ENCODE peak calls at places on chromosomes 13 and 19, in ten cellular contexts. Q is pancreas, E is body of pancreas, B is neuronal stem cell, T is iPS DF 6.9, F is SJSA1, U is left ventricle myocardium inferior, I is cardiac muscle cell, P is upper lobe of left lung, G is neural progenitor cell. Y is an unnamed sample. For H3K4me1, the result is how much of the 10 kb centered on the place peaks cover.

GRCh38 chr13:47334173-47334572 is 437.3 kb upstream of the HTR2A start:
- DNase-seq in Q (no peak), E (no peak), B (no peak), T (no peak), F (no peak), U (no peak), I (peak), P (no peak), G (no peak), Y (no peak)

GRCh38 chr13:35388456-35388855 is 88.0 kb downstream of the MAB21L1 start:
- DNase-seq in Q (no peak), E (no peak), B (no peak), T (no peak), F (no peak), U (no peak), I (peak), P (no peak), G (no peak), Y (no peak)

GRCh38 chr13:65881561-65882155 is 1348.5 kb downstream of the PCDH9 start:
- DNase-seq in Q (no peak), E (no peak), B (no peak), T (no peak), F (no peak), U (no peak), I (no peak), P (no peak), G (no peak), Y (no peak)

GRCh38 chr19:2423913-2424685 is 3.3 kb downstream of the TIMM13 start:
- DNase-seq in Q (peak), E (no peak), B (no peak), T (no peak), F (no peak), U (no peak), I (no peak), P (no peak), G (no peak), Y (no peak)

GRCh38 chr13:87376081-87376480 is 295.1 kb upstream of the SLITRK5 start:
- DNase-seq in Q (no peak), E (no peak), B (no peak), T (no peak), F (no peak), U (no peak), I (no peak), P (no peak), G (no peak), Y (no peak)

GRCh38 chr19:8088752-8089663 is 36.4 kb downstream of the CCL25 start:
- DNase-seq in Q (no peak), E (no peak), B (no peak), T (no peak), F (no peak), U (no peak), I (no peak), P (no peak), G (no peak), Y (no peak)

GRCh38 chr19:19475845-19476828 is 39.2 kb downstream of the TSSK6 start:
- DNase-seq in Q (peak), E (no peak), B (no peak), T (no peak), F (no peak), U (no peak), I (peak), P (no peak), G (peak), Y (no peak)

GRCh38 chr13:60887711-60888110 is 490.7 kb downstream of the TDRD3 start:
- DNase-seq in Q (no peak), E (no peak), B (no peak), T (no peak), F (no peak), U (no peak), I (no peak), P (no peak), G (no peak), Y (no peak)

GRCh38 chr19:3494559-3494958 is 5.9 kb downstream of the DOHH start:
- DNase-seq in Q (no peak), E (no peak), B (no peak), T (no peak), F (no peak), U (no peak), I (no peak), P (no peak), G (no peak), Y (no peak)

GRCh38 chr19:49954933-49955332 is 6.0 kb downstream of the SIGLEC11 start:
- DNase-seq in Q (no peak), E (peak), B (no peak), T (no peak), F (no peak), U (no peak), I (no peak), P (no peak), G (no peak), Y (no peak)

GRCh38 chr13:33275916-33276315 is 9.6 kb downstream of the STARD13 start:
- DNase-seq in Q (no peak), E (no peak), B (no peak), T (no peak), F (no peak), U (no peak), I (peak), P (no peak), G (no peak), Y (no peak)

GRCh38 chr19:12952488-12953455 is 4.3 kb downstream of the GADD45GIP1 start:
- DNase-seq in Q (no peak), E (no peak), B (no peak), T (no peak), F (no peak), U (no peak), I (peak), P (no peak), G (no peak), Y (no peak)

GRCh38 chr13:79936368-79937136 is 404.4 kb downstream of the SPRY2 start:
- DNase-seq in Q (no peak), E (peak), B (no peak), T (no peak), F (peak), U (no peak), I (peak), P (no peak), G (no peak), Y (peak)

GRCh38 chr13:46569471-46569870 is 16.5 kb downstream of the LRCH1 start:
- DNase-seq in Q (no peak), E (no peak), B (no peak), T (no peak), F (no peak), U (no peak), I (no peak), P (no peak), G (no peak), Y (no peak)

GRCh38 chr19:34274827-34275625 is 20.7 kb downstream of the GARRE1 start:
- DNase-seq in Q (no peak), E (no peak), B (no peak), T (no peak), F (no peak), U (no peak), I (peak), P (no peak), G (no peak), Y (no peak)

GRCh38 chr13:46100191-46100877 is 4.5 kb downstream of the CPB2 start:
- DNase-seq in Q (no peak), E (no peak), B (no peak), T (no peak), F (no peak), U (no peak), I (no peak), P (no peak), G (no peak), Y (no peak)

GRCh38 chr19:2087621-2088100 is 8.5 kb downstream of the MOB3A start:
- DNase-seq in Q (no peak), E (no peak), B (no peak), T (no peak), F (no peak), U (no peak), I (no peak), P (peak), G (no peak), Y (no peak)

GRCh38 chr13:20264271-20265018 is 32.3 kb upstream of the GJB6 start:
- DNase-seq in Q (no peak), E (no peak), B (no peak), T (no peak), F (no peak), U (no peak), I (no peak), P (no peak), G (no peak), Y (no peak)

GRCh38 chr13:45209229-45209628 is 8.4 kb upstream of the KCTD4 start:
- DNase-seq in Q (no peak), E (no peak), B (no peak), T (no peak), F (no peak), U (no peak), I (peak), P (no peak), G (no peak), Y (no peak)

GRCh38 chr13:19781526-19781925 is 1.2 kb downstream of the PSPC1 start:
- DNase-seq in Q (no peak), E (no peak), B (no peak), T (no peak), F (no peak), U (no peak), I (no peak), P (no peak), G (no peak), Y (no peak)

GRCh38 chr13:31129419-31129818 is 32.3 kb downstream of the HSPH1 start:
- DNase-seq in Q (no peak), E (no peak), B (no peak), T (no peak), F (no peak), U (no peak), I (no peak), P (no peak), G (no peak), Y (no peak)

GRCh38 chr13:28754698-28755545 is 36.2 kb upstream of the SLC46A3 start:
- DNase-seq in Q (no peak), E (peak), B (no peak), T (no peak), F (no peak), U (peak), I (peak), P (peak), G (no peak), Y (no peak)

GRCh38 chr13:91142572-91142971 is 204.9 kb upstream of the MIR17HG start:
- DNase-seq in Q (no peak), E (peak), B (no peak), T (no peak), F (no peak), U (no peak), I (peak), P (no peak), G (no peak), Y (no peak)

GRCh38 chr13:44739539-44739938 is 163.4 kb upstream of the TSC22D1 start:
- DNase-seq in Q (no peak), E (no peak), B (no peak), T (no peak), F (no peak), U (no peak), I (no peak), P (no peak), G (no peak), Y (no peak)

GRCh38 chr19:1860133-1860775 is 3.1 kb downstream of the KLF16 start:
- DNase-seq in Q (no peak), E (peak), B (peak), T (no peak), F (no peak), U (no peak), I (peak), P (no peak), G (peak), Y (no peak)

GRCh38 chr19:11361037-11361770 is 6.0 kb downstream of the PLPPR2 start:
- DNase-seq in Q (peak), E (peak), B (peak), T (no peak), F (no peak), U (no peak), I (no peak), P (peak), G (peak), Y (no peak)

GRCh38 chr19:54035215-54036178 is 28.2 kb downstream of the VSTM1 start:
- DNase-seq in Q (no peak), E (no peak), B (peak), T (no peak), F (peak), U (no peak), I (peak), P (no peak), G (peak), Y (no peak)

GRCh38 chr13:106349080-106349841 is 186.2 kb downstream of the EFNB2 start:
- DNase-seq in Q (peak), E (peak), B (peak), T (no peak), F (no peak), U (peak), I (peak), P (peak), G (peak), Y (no peak)

GRCh38 chr19:37654118-37654517 is 1.1 kb downstream of the ZFP30 start:
- DNase-seq in Q (no peak), E (no peak), B (no peak), T (no peak), F (no peak), U (no peak), I (peak), P (no peak), G (no peak), Y (no peak)

GRCh38 chr19:1189419-1189818 is 15.4 kb upstream of the SBNO2 start:
- DNase-seq in Q (no peak), E (no peak), B (no peak), T (no peak), F (no peak), U (no peak), I (no peak), P (peak), G (peak), Y (no peak)

GRCh38 chr13:21971662-21972635 is 301.1 kb downstream of the FGF9 start:
- DNase-seq in Q (no peak), E (no peak), B (no peak), T (no peak), F (no peak), U (no peak), I (peak), P (no peak), G (no peak), Y (no peak)

GRCh38 chr19:3450796-3451411 is 29.4 kb downstream of the SMIM24 start:
- DNase-seq in Q (no peak), E (peak), B (no peak), T (no peak), F (peak), U (peak), I (peak), P (peak), G (no peak), Y (peak)

GRCh38 chr13:99721606-99722384 is 220.5 kb downstream of the TM9SF2 start:
- DNase-seq in Q (no peak), E (no peak), B (peak), T (no peak), F (no peak), U (no peak), I (no peak), P (no peak), G (peak), Y (no peak)

GRCh38 chr13:103799028-103799427 is 732.8 kb upstream of the SLC10A2 start:
- DNase-seq in Q (no peak), E (no peak), B (no peak), T (no peak), F (no peak), U (no peak), I (no peak), P (no peak), G (no peak), Y (no peak)

GRCh38 chr19:48635966-48636858 is 967 bp downstream of the DBP start:
- DNase-seq in Q (peak), E (no peak), B (no peak), T (no peak), F (no peak), U (no peak), I (no peak), P (peak), G (peak), Y (no peak)

GRCh38 chr13:111359237-111359915 is 38.9 kb downstream of the TEX29 start:
- DNase-seq in Q (no peak), E (no peak), B (peak), T (peak), F (peak), U (no peak), I (no peak), P (no peak), G (peak), Y (no peak)

GRCh38 chr13:95564948-95565347 is 12.4 kb downstream of the CLDN10 start:
- DNase-seq in Q (no peak), E (no peak), B (no peak), T (no peak), F (no peak), U (no peak), I (peak), P (no peak), G (no peak), Y (no peak)

GRCh38 chr13:73059460-73060250 is 850 bp downstream of the KLF5 start:
- DNase-seq in Q (peak), E (peak), B (peak), T (no peak), F (peak), U (peak), I (no peak), P (peak), G (peak), Y (no peak)
- H3K4me1 ChIP-seq in Q (under half), E (under half), B (under half), T (under half), F (under half), U (under half), I (under half), P (under half), G (under half), Y (under half)

GRCh38 chr19:4692275-4693077 is 22.3 kb upstream of the MYDGF start:
- DNase-seq in Q (peak), E (no peak), B (no peak), T (no peak), F (no peak), U (no peak), I (no peak), P (no peak), G (no peak), Y (no peak)
- H3K4me1 ChIP-seq in Q (under half), E (under half), B (under half), T (under half), F (under half), U (under half), I (under half), P (under half), G (under half), Y (under half)

GRCh38 chr19:45076029-45076850 is at the start of gene ZNF296:
- DNase-seq in Q (peak), E (peak), B (peak), T (peak), F (no peak), U (peak), I (peak), P (peak), G (peak), Y (peak)

GRCh38 chr19:45079063-45079910 is at the start of gene GEMIN7:
- DNase-seq in Q (peak), E (peak), B (peak), T (no peak), F (peak), U (peak), I (peak), P (peak), G (peak), Y (peak)

GRCh38 chr19:45079911-45080469 is 930 bp downstream of the GEMIN7 start:
- DNase-seq in Q (no peak), E (no peak), B (no peak), T (no peak), F (no peak), U (no peak), I (no peak), P (no peak), G (peak), Y (no peak)

GRCh38 chr19:45076851-45077730 is 813 bp upstream of the ZNF296 start:
- DNase-seq in Q (no peak), E (no peak), B (no peak), T (no peak), F (no peak), U (no peak), I (no peak), P (no peak), G (no peak), Y (no peak)

GRCh38 chr19:45078390-45079062 is 534 bp upstream of the GEMIN7 start:
- DNase-seq in Q (no peak), E (no peak), B (no peak), T (no peak), F (no peak), U (no peak), I (no peak), P (no peak), G (no peak), Y (no peak)
- H3K4me1 ChIP-seq in Q (under half), E (under half), B (under half), T (under half), F (under half), U (half or more), I (under half), P (under half), G (under half), Y (under half)

GRCh38 chr13:100980171-100980570 is 305.6 kb upstream of the TMTC4 start:
- DNase-seq in Q (no peak), E (no peak), B (no peak), T (no peak), F (no peak), U (no peak), I (no peak), P (no peak), G (no peak), Y (no peak)
- H3K4me1 ChIP-seq in Q (under half), E (under half), B (under half), T (under half), F (under half), U (under half), I (under half), P (under half), G (under half), Y (under half)

DNA sequence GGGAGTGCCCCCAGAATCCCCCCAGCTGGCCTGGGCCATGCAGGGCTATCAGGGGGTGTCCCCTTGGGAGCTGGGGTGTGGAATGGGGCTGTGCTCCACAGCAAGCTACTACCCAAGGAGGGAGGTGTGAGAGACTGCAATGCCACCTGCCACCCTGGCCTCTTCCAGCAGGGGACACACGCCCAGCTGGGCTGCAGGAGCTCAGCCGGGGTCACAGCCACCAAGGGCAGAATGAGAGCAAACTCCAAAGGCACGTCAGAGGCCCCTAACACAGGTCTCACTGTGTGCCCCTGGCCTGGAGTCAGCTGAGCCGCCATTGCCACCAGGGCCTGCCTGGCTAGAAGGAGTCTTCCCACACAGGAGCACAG is 55.5 kb downstream of the MLLT1 start:
- DNase-seq in Q (peak), E (no peak), B (no peak), T (no peak), F (no peak), U (no peak), I (no peak), P (no peak), G (no peak), Y (no peak)
- H3K4me1 ChIP-seq in Q (under half), E (under half), B (under half), T (under half), F (under half), U (half or more), I (under half), P (under half), G (under half), Y (under half)

DNA sequence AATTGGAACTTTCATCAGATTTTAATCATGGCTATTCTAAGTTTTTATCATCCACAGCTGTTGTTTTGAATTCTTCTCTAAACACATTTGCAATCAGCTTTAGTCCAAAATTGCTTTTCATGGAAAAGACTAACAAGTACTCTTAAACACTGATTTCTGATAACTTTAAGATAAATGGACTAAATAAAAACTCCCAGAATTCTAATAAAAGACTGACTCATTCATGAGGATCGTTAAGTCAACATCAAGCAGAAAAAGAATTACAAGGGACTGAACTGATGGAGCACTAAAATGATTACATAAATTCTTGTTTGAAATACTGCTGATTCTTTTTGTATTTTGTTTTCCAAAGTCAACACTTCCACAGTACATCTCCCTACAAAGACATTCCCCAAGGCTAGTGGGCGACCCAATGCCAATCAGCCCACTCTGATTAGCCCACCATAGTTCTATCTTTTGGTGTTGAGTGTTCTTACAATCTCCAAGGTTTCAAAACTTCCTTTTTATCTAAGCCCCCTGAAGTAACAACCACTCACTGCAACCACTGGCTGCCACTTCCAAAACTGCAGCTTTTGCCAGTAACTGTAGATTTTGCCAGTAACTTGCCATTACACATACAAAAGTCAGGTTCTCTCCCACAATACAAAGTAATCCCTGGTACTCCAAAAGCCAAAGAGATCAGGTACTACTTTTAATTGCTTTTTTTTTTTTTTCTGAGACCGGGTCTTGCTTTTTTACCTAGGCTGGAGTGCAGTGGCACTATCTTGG is 14.0 kb upstream of the NAA16 start:
- DNase-seq in Q (no peak), E (no peak), B (no peak), T (no peak), F (no peak), U (no peak), I (no peak), P (no peak), G (no peak), Y (no peak)
- H3K4me1 ChIP-seq in Q (under half), E (under half), B (under half), T (under half), F (under half), U (under half), I (under half), P (under half), G (under half), Y (under half)

GRCh38 chr19:38679839-38680238 is 32.4 kb downstream of the ACTN4 start:
- DNase-seq in Q (no peak), E (no peak), B (no peak), T (no peak), F (no peak), U (no peak), I (no peak), P (no peak), G (no peak), Y (no peak)
- H3K4me1 ChIP-seq in Q (half or more), E (half or more), B (under half), T (under half), F (half or more), U (half or more), I (under half), P (half or more), G (under half), Y (half or more)